ENCODE peak calls at places on chromosomes 1 and 21, in eight cellular contexts. One of them, this sample, is unnamed. For H3K4me1, the result is how much of the 10 kb centered on the place peaks cover.

GRCh38 chr1:118986839-118987430 is 1.2 kb downstream of the TBX15 start:
- DNase-seq in neural progenitor cell: no peak
- DNase-seq in HCT116: no peak
- DNase-seq in A549: no peak
- DNase-seq in breast epithelium: no peak
- DNase-seq in thoracic aorta: no peak
- DNase-seq in fibroblast of lung: no peak
- DNase-seq in iPS DF 6.9: no peak
- DNase-seq in this sample: no peak

GRCh38 chr1:85359874-85360708 is 83.7 kb upstream of the BCL10 start:
- DNase-seq in neural progenitor cell: no peak
- DNase-seq in HCT116: no peak
- DNase-seq in A549: no peak
- DNase-seq in breast epithelium: no peak
- DNase-seq in thoracic aorta: no peak
- DNase-seq in fibroblast of lung: peak
- DNase-seq in iPS DF 6.9: no peak
- DNase-seq in this sample: no peak

GRCh38 chr1:92040971-92041370 is 11.2 kb downstream of the EPHX4 start:
- DNase-seq in neural progenitor cell: no peak
- DNase-seq in HCT116: no peak
- DNase-seq in A549: no peak
- DNase-seq in breast epithelium: no peak
- DNase-seq in thoracic aorta: no peak
- DNase-seq in fibroblast of lung: no peak
- DNase-seq in iPS DF 6.9: no peak
- DNase-seq in this sample: no peak

GRCh38 chr1:1606232-1606631 is 6.3 kb upstream of the FNDC10 start:
- DNase-seq in neural progenitor cell: no peak
- DNase-seq in HCT116: no peak
- DNase-seq in A549: no peak
- DNase-seq in breast epithelium: no peak
- DNase-seq in thoracic aorta: no peak
- DNase-seq in fibroblast of lung: no peak
- DNase-seq in iPS DF 6.9: no peak
- DNase-seq in this sample: no peak

GRCh38 chr1:3087049-3087448 is 18.0 kb downstream of the PRDM16 start:
- DNase-seq in neural progenitor cell: no peak
- DNase-seq in HCT116: no peak
- DNase-seq in A549: no peak
- DNase-seq in breast epithelium: no peak
- DNase-seq in thoracic aorta: no peak
- DNase-seq in fibroblast of lung: no peak
- DNase-seq in iPS DF 6.9: no peak
- DNase-seq in this sample: no peak

GRCh38 chr1:205989786-205990185 is 13.4 kb downstream of the RAB7B start:
- DNase-seq in neural progenitor cell: no peak
- DNase-seq in HCT116: no peak
- DNase-seq in A549: no peak
- DNase-seq in breast epithelium: no peak
- DNase-seq in thoracic aorta: no peak
- DNase-seq in fibroblast of lung: no peak
- DNase-seq in iPS DF 6.9: no peak
- DNase-seq in this sample: no peak

GRCh38 chr1:204348722-204349121 is 11.0 kb downstream of the PLEKHA6 start:
- DNase-seq in neural progenitor cell: peak
- DNase-seq in HCT116: no peak
- DNase-seq in A549: no peak
- DNase-seq in breast epithelium: no peak
- DNase-seq in thoracic aorta: no peak
- DNase-seq in fibroblast of lung: peak
- DNase-seq in iPS DF 6.9: no peak
- DNase-seq in this sample: no peak

GRCh38 chr1:193283026-193283425 is 96.6 kb upstream of the B3GALT2 start:
- DNase-seq in neural progenitor cell: no peak
- DNase-seq in HCT116: no peak
- DNase-seq in A549: no peak
- DNase-seq in breast epithelium: no peak
- DNase-seq in thoracic aorta: no peak
- DNase-seq in fibroblast of lung: peak
- DNase-seq in iPS DF 6.9: no peak
- DNase-seq in this sample: no peak

GRCh38 chr1:30518696-30519095 is 204.7 kb downstream of the MATN1 start:
- DNase-seq in neural progenitor cell: no peak
- DNase-seq in HCT116: no peak
- DNase-seq in A549: no peak
- DNase-seq in breast epithelium: no peak
- DNase-seq in thoracic aorta: no peak
- DNase-seq in fibroblast of lung: no peak
- DNase-seq in iPS DF 6.9: no peak
- DNase-seq in this sample: no peak

GRCh38 chr1:218494449-218494852 is 149.3 kb downstream of the TGFB2 start:
- DNase-seq in neural progenitor cell: peak
- DNase-seq in HCT116: no peak
- DNase-seq in A549: no peak
- DNase-seq in breast epithelium: peak
- DNase-seq in thoracic aorta: no peak
- DNase-seq in fibroblast of lung: no peak
- DNase-seq in iPS DF 6.9: peak
- DNase-seq in this sample: no peak

GRCh38 chr1:29519108-29519507 is 282.8 kb downstream of the PTPRU start:
- DNase-seq in neural progenitor cell: no peak
- DNase-seq in HCT116: no peak
- DNase-seq in A549: no peak
- DNase-seq in breast epithelium: no peak
- DNase-seq in thoracic aorta: no peak
- DNase-seq in fibroblast of lung: no peak
- DNase-seq in iPS DF 6.9: no peak
- DNase-seq in this sample: no peak

GRCh38 chr1:236090741-236091147 is 25.9 kb upstream of the NID1 start:
- DNase-seq in neural progenitor cell: no peak
- DNase-seq in HCT116: no peak
- DNase-seq in A549: no peak
- DNase-seq in breast epithelium: no peak
- DNase-seq in thoracic aorta: no peak
- DNase-seq in fibroblast of lung: peak
- DNase-seq in iPS DF 6.9: no peak
- DNase-seq in this sample: no peak

GRCh38 chr1:31981976-31982375 is 31.7 kb upstream of the KHDRBS1 start:
- DNase-seq in neural progenitor cell: no peak
- DNase-seq in HCT116: no peak
- DNase-seq in A549: no peak
- DNase-seq in breast epithelium: no peak
- DNase-seq in thoracic aorta: no peak
- DNase-seq in fibroblast of lung: no peak
- DNase-seq in iPS DF 6.9: no peak
- DNase-seq in this sample: no peak

GRCh38 chr1:46466477-46467182 is 23.0 kb upstream of the DMBX1 start:
- DNase-seq in neural progenitor cell: peak
- DNase-seq in HCT116: no peak
- DNase-seq in A549: peak
- DNase-seq in breast epithelium: no peak
- DNase-seq in thoracic aorta: no peak
- DNase-seq in fibroblast of lung: no peak
- DNase-seq in iPS DF 6.9: no peak
- DNase-seq in this sample: peak

GRCh38 chr1:205584732-205585131 is 47.1 kb downstream of the ELK4 start:
- DNase-seq in neural progenitor cell: no peak
- DNase-seq in HCT116: no peak
- DNase-seq in A549: no peak
- DNase-seq in breast epithelium: no peak
- DNase-seq in thoracic aorta: no peak
- DNase-seq in fibroblast of lung: no peak
- DNase-seq in iPS DF 6.9: no peak
- DNase-seq in this sample: no peak

GRCh38 chr1:242890211-242890741 is 364.8 kb downstream of the CEP170 start:
- DNase-seq in neural progenitor cell: peak
- DNase-seq in HCT116: no peak
- DNase-seq in A549: no peak
- DNase-seq in breast epithelium: no peak
- DNase-seq in thoracic aorta: no peak
- DNase-seq in fibroblast of lung: no peak
- DNase-seq in iPS DF 6.9: peak
- DNase-seq in this sample: peak

GRCh38 chr21:39315603-39316002 is 2.2 kb upstream of the BRWD1 start:
- DNase-seq in neural progenitor cell: no peak
- DNase-seq in HCT116: no peak
- DNase-seq in A549: no peak
- DNase-seq in breast epithelium: no peak
- DNase-seq in thoracic aorta: no peak
- DNase-seq in fibroblast of lung: no peak
- DNase-seq in iPS DF 6.9: no peak
- DNase-seq in this sample: no peak

GRCh38 chr1:204343247-204343646 is 16.5 kb downstream of the PLEKHA6 start:
- DNase-seq in neural progenitor cell: no peak
- DNase-seq in HCT116: no peak
- DNase-seq in A549: no peak
- DNase-seq in breast epithelium: no peak
- DNase-seq in thoracic aorta: no peak
- DNase-seq in fibroblast of lung: no peak
- DNase-seq in iPS DF 6.9: no peak
- DNase-seq in this sample: no peak

GRCh38 chr1:97017895-97018294 is 296.3 kb downstream of the PTBP2 start:
- DNase-seq in neural progenitor cell: peak
- DNase-seq in HCT116: no peak
- DNase-seq in A549: no peak
- DNase-seq in breast epithelium: no peak
- DNase-seq in thoracic aorta: no peak
- DNase-seq in fibroblast of lung: no peak
- DNase-seq in iPS DF 6.9: peak
- DNase-seq in this sample: peak

GRCh38 chr1:200901350-200901749 is 6.7 kb downstream of the INAVA start:
- DNase-seq in neural progenitor cell: no peak
- DNase-seq in HCT116: no peak
- DNase-seq in A549: no peak
- DNase-seq in breast epithelium: no peak
- DNase-seq in thoracic aorta: no peak
- DNase-seq in fibroblast of lung: no peak
- DNase-seq in iPS DF 6.9: no peak
- DNase-seq in this sample: no peak

GRCh38 chr1:183139281-183139942 is 46.7 kb upstream of the LAMC2 start:
- DNase-seq in neural progenitor cell: no peak
- DNase-seq in HCT116: no peak
- DNase-seq in A549: peak
- DNase-seq in breast epithelium: no peak
- DNase-seq in thoracic aorta: no peak
- DNase-seq in fibroblast of lung: peak
- DNase-seq in iPS DF 6.9: no peak
- DNase-seq in this sample: peak
- H3K4me1 ChIP-seq in neural progenitor cell: under half
- H3K4me1 ChIP-seq in HCT116: under half
- H3K4me1 ChIP-seq in A549: under half
- H3K4me1 ChIP-seq in breast epithelium: under half
- H3K4me1 ChIP-seq in thoracic aorta: under half
- H3K4me1 ChIP-seq in fibroblast of lung: under half
- H3K4me1 ChIP-seq in iPS DF 6.9: under half
- H3K4me1 ChIP-seq in this sample: under half

DNA sequence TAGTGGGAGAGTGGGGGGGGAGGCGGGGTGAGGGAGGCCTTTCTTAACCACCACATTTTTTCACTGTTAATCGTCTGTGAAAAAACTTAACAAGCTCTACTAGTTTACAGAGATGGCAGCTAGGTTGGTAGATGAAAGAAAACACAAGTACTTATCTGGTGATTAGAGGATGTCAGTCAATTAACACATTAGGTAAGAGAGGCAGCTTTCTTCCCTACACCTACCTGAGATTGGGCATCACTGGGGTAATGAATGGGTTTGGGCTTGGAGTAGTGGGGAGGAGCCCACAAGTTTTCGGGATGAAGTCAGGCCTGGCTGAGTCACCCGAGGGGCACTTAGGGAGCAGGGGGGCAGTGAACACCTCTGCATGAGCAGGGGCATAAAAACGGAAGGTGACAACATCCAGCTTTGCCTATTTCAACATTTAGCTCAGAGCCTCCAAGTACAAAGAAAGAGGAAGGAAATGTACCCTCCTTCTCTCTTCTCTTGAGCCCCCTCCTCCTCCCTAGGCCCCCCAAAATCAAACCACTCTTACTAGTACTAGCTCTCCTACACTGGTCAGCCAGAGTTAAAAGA is 2.5 kb downstream of the LBR start:
- DNase-seq in neural progenitor cell: no peak
- DNase-seq in HCT116: no peak
- DNase-seq in A549: no peak
- DNase-seq in breast epithelium: no peak
- DNase-seq in thoracic aorta: no peak
- DNase-seq in fibroblast of lung: peak
- DNase-seq in iPS DF 6.9: no peak
- DNase-seq in this sample: peak
- H3K4me3 ChIP-seq in neural progenitor cell: peak
- H3K4me3 ChIP-seq in HCT116: peak
- H3K4me3 ChIP-seq in A549: no peak
- H3K4me3 ChIP-seq in breast epithelium: no peak
- H3K4me3 ChIP-seq in thoracic aorta: no peak
- H3K4me3 ChIP-seq in fibroblast of lung: no peak
- H3K4me3 ChIP-seq in iPS DF 6.9: no peak
- H3K4me3 ChIP-seq in this sample: peak

GRCh38 chr1:160429702-160430535 is 29.6 kb downstream of the VANGL2 start:
- DNase-seq in neural progenitor cell: no peak
- DNase-seq in HCT116: no peak
- DNase-seq in A549: no peak
- DNase-seq in breast epithelium: no peak
- DNase-seq in thoracic aorta: no peak
- DNase-seq in fibroblast of lung: no peak
- DNase-seq in iPS DF 6.9: no peak
- DNase-seq in this sample: no peak
- H3K4me1 ChIP-seq in neural progenitor cell: under half
- H3K4me1 ChIP-seq in HCT116: under half
- H3K4me1 ChIP-seq in A549: under half
- H3K4me1 ChIP-seq in breast epithelium: under half
- H3K4me1 ChIP-seq in thoracic aorta: under half
- H3K4me1 ChIP-seq in fibroblast of lung: under half
- H3K4me1 ChIP-seq in iPS DF 6.9: under half
- H3K4me1 ChIP-seq in this sample: under half

GRCh38 chr1:209585672-209586071 is 2.2 kb downstream of the CAMK1G start:
- DNase-seq in neural progenitor cell: peak
- DNase-seq in HCT116: no peak
- DNase-seq in A549: no peak
- DNase-seq in breast epithelium: no peak
- DNase-seq in thoracic aorta: no peak
- DNase-seq in fibroblast of lung: peak
- DNase-seq in iPS DF 6.9: no peak
- DNase-seq in this sample: no peak

GRCh38 chr1:209584186-209584776 is 767 bp downstream of the CAMK1G start:
- DNase-seq in neural progenitor cell: peak
- DNase-seq in HCT116: no peak
- DNase-seq in A549: no peak
- DNase-seq in breast epithelium: no peak
- DNase-seq in thoracic aorta: no peak
- DNase-seq in fibroblast of lung: peak
- DNase-seq in iPS DF 6.9: no peak
- DNase-seq in this sample: no peak

GRCh38 chr1:209583408-209583807 is at the start of gene CAMK1G:
- DNase-seq in neural progenitor cell: peak
- DNase-seq in HCT116: no peak
- DNase-seq in A549: no peak
- DNase-seq in breast epithelium: no peak
- DNase-seq in thoracic aorta: no peak
- DNase-seq in fibroblast of lung: peak
- DNase-seq in iPS DF 6.9: no peak
- DNase-seq in this sample: peak

GRCh38 chr1:209586341-209586740 is 2.8 kb downstream of the CAMK1G start:
- DNase-seq in neural progenitor cell: no peak
- DNase-seq in HCT116: no peak
- DNase-seq in A549: no peak
- DNase-seq in breast epithelium: no peak
- DNase-seq in thoracic aorta: no peak
- DNase-seq in fibroblast of lung: no peak
- DNase-seq in iPS DF 6.9: no peak
- DNase-seq in this sample: no peak

GRCh38 chr1:209585197-209585596 is 1.7 kb downstream of the CAMK1G start:
- DNase-seq in neural progenitor cell: no peak
- DNase-seq in HCT116: no peak
- DNase-seq in A549: no peak
- DNase-seq in breast epithelium: no peak
- DNase-seq in thoracic aorta: no peak
- DNase-seq in fibroblast of lung: no peak
- DNase-seq in iPS DF 6.9: no peak
- DNase-seq in this sample: no peak
- H3K4me3 ChIP-seq in neural progenitor cell: peak
- H3K4me3 ChIP-seq in HCT116: no peak
- H3K4me3 ChIP-seq in A549: peak
- H3K4me3 ChIP-seq in breast epithelium: no peak
- H3K4me3 ChIP-seq in thoracic aorta: no peak
- H3K4me3 ChIP-seq in fibroblast of lung: no peak
- H3K4me3 ChIP-seq in iPS DF 6.9: no peak
- H3K4me3 ChIP-seq in this sample: no peak

This sample was measured in HAP-1.